ENCODE peak calls at places on chromosome 11, in eight cellular contexts. T is fibroblast of lung; F is adrenal gland; Z is CD8-positive, alpha-beta T cell; K is PC-9; R is uterus; B is pancreas; E is tibial artery. I is an unnamed sample.
A peak's percentile ranks its signal among the peaks of the same experiment; 100 is the strongest.

GRCh38 chr11:19237813-19238212 is 2.9 kb downstream of the E2F8 start:
- DNase-seq in T (no peak), F (no peak), Z (no peak), K (no peak), R (no peak), B (no peak), E (no peak), I (no peak)

GRCh38 chr11:122733301-122733686 is 77.8 kb downstream of the UBASH3B start:
- DNase-seq in T (peak; percentile 77), F (peak; percentile 31), Z (no peak), K (peak; percentile 53), R (no peak), B (no peak), E (peak; percentile 69), I (no peak)

GRCh38 chr11:127281534-127281933 is 281.0 kb upstream of the KIRREL3 start:
- DNase-seq in T (no peak), F (no peak), Z (no peak), K (no peak), R (no peak), B (no peak), E (no peak), I (no peak)

GRCh38 chr11:72079776-72080325 is 491 bp downstream of the NUMA1 start:
- DNase-seq in T (no peak), F (no peak), Z (no peak), K (no peak), R (no peak), B (peak; percentile 27), E (no peak), I (no peak)

GRCh38 chr11:8038811-8039529 is 42.0 kb upstream of the TUB start:
- DNase-seq in T (no peak), F (no peak), Z (no peak), K (no peak), R (no peak), B (no peak), E (no peak), I (peak; percentile 32)

GRCh38 chr11:69640260-69640994 is 529 bp upstream of the CCND1 start:
- DNase-seq in T (no peak), F (peak; percentile 55), Z (no peak), K (peak; percentile 45), R (no peak), B (peak; percentile 30), E (no peak), I (peak; percentile 80)

GRCh38 chr11:82012276-82012675 is 721.4 kb downstream of the FAM181B start:
- DNase-seq in T (no peak), F (no peak), Z (no peak), K (no peak), R (no peak), B (no peak), E (no peak), I (no peak)

GRCh38 chr11:93942176-93942575 is 79.0 kb upstream of the HEPHL1 start:
- DNase-seq in T (no peak), F (no peak), Z (no peak), K (no peak), R (no peak), B (no peak), E (no peak), I (no peak)

GRCh38 chr11:128894296-128894681 is 3.1 kb downstream of the KCNJ5 start:
- DNase-seq in T (no peak), F (peak; percentile 49), Z (no peak), K (no peak), R (no peak), B (no peak), E (no peak), I (no peak)

GRCh38 chr11:121418625-121419114 is 33.4 kb upstream of the SORL1 start:
- DNase-seq in T (no peak), F (peak; percentile 26), Z (peak; percentile 49), K (no peak), R (no peak), B (no peak), E (peak; percentile 45), I (no peak)

GRCh38 chr11:78586452-78587046 is 11.9 kb upstream of the NARS2 start:
- DNase-seq in T (no peak), F (no peak), Z (no peak), K (no peak), R (no peak), B (no peak), E (no peak), I (no peak)

GRCh38 chr11:19284881-19285280 is 44.1 kb upstream of the E2F8 start:
- DNase-seq in T (no peak), F (no peak), Z (no peak), K (no peak), R (no peak), B (no peak), E (no peak), I (no peak)

GRCh38 chr11:130553306-130553705 is 104.9 kb downstream of the ADAMTS15 start:
- DNase-seq in T (peak; percentile 69), F (no peak), Z (no peak), K (no peak), R (no peak), B (no peak), E (no peak), I (no peak)

GRCh38 chr11:9313648-9314290 is 624 bp downstream of the TMEM41B start:
- DNase-seq in T (peak; percentile 27), F (no peak), Z (peak; percentile 35), K (no peak), R (peak; percentile 25), B (no peak), E (peak; percentile 22), I (no peak)

GRCh38 chr11:88338223-88338661 is 706 bp upstream of the CTSC start:
- DNase-seq in T (peak; percentile 74), F (peak; percentile 64), Z (peak; percentile 34), K (peak; percentile 47), R (peak; percentile 48), B (peak; percentile 50), E (peak; percentile 46), I (peak; percentile 65)

GRCh38 chr11:112548641-112549040 is 288.0 kb upstream of the PLET1 start:
- DNase-seq in T (no peak), F (no peak), Z (no peak), K (no peak), R (no peak), B (no peak), E (no peak), I (no peak)

GRCh38 chr11:106986261-106986660 is 32.0 kb downstream of the GUCY1A2 start:
- DNase-seq in T (peak; percentile 60), F (no peak), Z (no peak), K (no peak), R (peak; percentile 44), B (no peak), E (peak; percentile 41), I (no peak)

GRCh38 chr11:8317164-8317563 is 53.5 kb upstream of the LMO1 start:
- DNase-seq in T (peak; percentile 50), F (peak; percentile 52), Z (no peak), K (no peak), R (peak; percentile 70), B (no peak), E (no peak), I (no peak)

GRCh38 chr11:121253951-121254350 is 38.6 kb upstream of the SC5D start:
- DNase-seq in T (no peak), F (no peak), Z (no peak), K (peak; percentile 75), R (no peak), B (no peak), E (no peak), I (no peak)

GRCh38 chr11:9876331-9876730 is 212.5 kb downstream of the SWAP70 start:
- DNase-seq in T (no peak), F (no peak), Z (no peak), K (no peak), R (no peak), B (no peak), E (no peak), I (no peak)

GRCh38 chr11:8080674-8081590 is at the start of gene TUB:
- DNase-seq in T (peak; percentile 28), F (peak; percentile 35), Z (no peak), K (no peak), R (no peak), B (no peak), E (no peak), I (no peak)

GRCh38 chr11:29312817-29313216 is 704.0 kb downstream of the KCNA4 start:
- DNase-seq in T (peak; percentile 83), F (no peak), Z (no peak), K (no peak), R (no peak), B (no peak), E (no peak), I (no peak)

GRCh38 chr11:17013548-17014320 is 480 bp downstream of the PLEKHA7 start:
- DNase-seq in T (peak; percentile 11), F (no peak), Z (peak; percentile 19), K (peak; percentile 36), R (no peak), B (peak; percentile 56), E (no peak), I (peak; percentile 80)

GRCh38 chr11:45847908-45848316 is 637 bp downstream of the CRY2 start:
- DNase-seq in T (peak; percentile 75), F (peak; percentile 70), Z (peak; percentile 34), K (peak; percentile 52), R (peak; percentile 48), B (peak; percentile 47), E (peak; percentile 58), I (peak; percentile 78)

GRCh38 chr11:12591706-12592105 is 82.5 kb upstream of the TEAD1 start:
- DNase-seq in T (no peak), F (no peak), Z (no peak), K (no peak), R (no peak), B (no peak), E (no peak), I (no peak)

GRCh38 chr11:69156673-69157155 is 979 bp downstream of the SMIM38 start:
- DNase-seq in T (peak; percentile 22), F (no peak), Z (no peak), K (peak; percentile 86), R (no peak), B (no peak), E (no peak), I (no peak)

GRCh38 chr11:128180446-128181089 is 406.8 kb downstream of the ETS1 start:
- DNase-seq in T (peak; percentile 95), F (no peak), Z (no peak), K (peak; percentile 57), R (no peak), B (no peak), E (no peak), I (no peak)

GRCh38 chr11:62217191-62217748 is 8.8 kb downstream of the SCGB2A1 start:
- DNase-seq in T (no peak), F (no peak), Z (no peak), K (no peak), R (no peak), B (no peak), E (no peak), I (no peak)
- TF ChIP-seq CTCF in T (no peak), F (peak; percentile 43), Z (peak; percentile 23), K (peak; percentile 75), R (no peak), B (no peak), E (no peak), I (peak; percentile 22)

GRCh38 chr11:1656061-1656441 is 26.5 kb downstream of the KRTAP5-5 start:
- DNase-seq in T (no peak), F (no peak), Z (no peak), K (no peak), R (no peak), B (no peak), E (no peak), I (peak; percentile 75)
- H3K4me1 ChIP-seq in T (no peaks in the 10 kb centered on the region), F (peaks cover 15% of the 10 kb centered on the region), Z (peaks cover 10% of the 10 kb centered on the region), K (no peaks in the 10 kb centered on the region), R (no peaks in the 10 kb centered on the region), B (no peaks in the 10 kb centered on the region), E (peaks cover 5% of the 10 kb centered on the region), I (peaks cover 8% of the 10 kb centered on the region)

GRCh38 chr11:131864205-131864604 is 493.8 kb downstream of the NTM start:
- DNase-seq in T (no peak), F (no peak), Z (no peak), K (no peak), R (no peak), B (no peak), E (no peak), I (no peak)
- H3K27ac ChIP-seq in T (no peak overlapping the region), F (no peak overlapping the region), Z (no peak overlapping the region), K (no peak overlapping the region), R (no peak overlapping the region), B (no peak overlapping the region), E (no peak overlapping the region), I (no peak overlapping the region)

GRCh38 chr11:48052183-48053040 is 72.1 kb downstream of the PTPRJ start:
- DNase-seq in T (peak; percentile 89), F (no peak), Z (no peak), K (peak; percentile 99), R (no peak), B (peak; percentile 65), E (no peak), I (peak; percentile 92)
- TF ChIP-seq CTCF in T (no peak), F (no peak), Z (no peak), K (no peak), R (no peak), B (no peak), E (no peak), I (no peak)

I was measured in kidney.